ENCODE peak calls at places on chromosomes 13 and 19, in ten cellular contexts. One of them, this sample, is unnamed.

GRCh38 chr19:50932690-50933083 is 20.2 kb downstream of the KLK5 start:
- DNase-seq in epithelial cell of esophagus: no peak
- DNase-seq in cardiac muscle cell: no peak
- DNase-seq in PC-9: peak; percentile 46
- DNase-seq in heart right ventricle: no peak
- DNase-seq in CD8-positive, alpha-beta T cell: no peak
- DNase-seq in thoracic aorta: no peak
- DNase-seq in lower leg skin: no peak
- DNase-seq in left ventricle myocardium inferior: no peak
- DNase-seq in lower lobe of right lung: no peak
- DNase-seq in this sample: no peak

GRCh38 chr13:23674795-23675640 is 104.8 kb downstream of the TNFRSF19 start:
- DNase-seq in epithelial cell of esophagus: peak; percentile 96
- DNase-seq in cardiac muscle cell: peak; percentile 60
- DNase-seq in PC-9: peak; percentile 64
- DNase-seq in heart right ventricle: no peak
- DNase-seq in CD8-positive, alpha-beta T cell: no peak
- DNase-seq in thoracic aorta: no peak
- DNase-seq in lower leg skin: no peak
- DNase-seq in left ventricle myocardium inferior: no peak
- DNase-seq in lower lobe of right lung: no peak
- DNase-seq in this sample: peak; percentile 89

GRCh38 chr13:94061316-94061715 is 418.2 kb downstream of the DCT start:
- DNase-seq in epithelial cell of esophagus: peak; percentile 28
- DNase-seq in cardiac muscle cell: no peak
- DNase-seq in PC-9: no peak
- DNase-seq in heart right ventricle: no peak
- DNase-seq in CD8-positive, alpha-beta T cell: no peak
- DNase-seq in thoracic aorta: no peak
- DNase-seq in lower leg skin: no peak
- DNase-seq in left ventricle myocardium inferior: no peak
- DNase-seq in lower lobe of right lung: no peak
- DNase-seq in this sample: peak; percentile 50

GRCh38 chr13:99277629-99278028 is 19.4 kb upstream of the GPR18 start:
- DNase-seq in epithelial cell of esophagus: peak; percentile 42
- DNase-seq in cardiac muscle cell: no peak
- DNase-seq in PC-9: no peak
- DNase-seq in heart right ventricle: no peak
- DNase-seq in CD8-positive, alpha-beta T cell: no peak
- DNase-seq in thoracic aorta: no peak
- DNase-seq in lower leg skin: no peak
- DNase-seq in left ventricle myocardium inferior: no peak
- DNase-seq in lower lobe of right lung: peak; percentile 66
- DNase-seq in this sample: no peak

GRCh38 chr13:98411617-98412310 is 165.1 kb downstream of the STK24 start:
- DNase-seq in epithelial cell of esophagus: no peak
- DNase-seq in cardiac muscle cell: peak; percentile 7
- DNase-seq in PC-9: no peak
- DNase-seq in heart right ventricle: no peak
- DNase-seq in CD8-positive, alpha-beta T cell: no peak
- DNase-seq in thoracic aorta: no peak
- DNase-seq in lower leg skin: peak; percentile 50
- DNase-seq in left ventricle myocardium inferior: peak; percentile 41
- DNase-seq in lower lobe of right lung: peak; percentile 78
- DNase-seq in this sample: no peak

GRCh38 chr13:97749174-97749573 is 204.3 kb upstream of the IPO5 start:
- DNase-seq in epithelial cell of esophagus: peak; percentile 91
- DNase-seq in cardiac muscle cell: peak; percentile 47
- DNase-seq in PC-9: peak; percentile 70
- DNase-seq in heart right ventricle: no peak
- DNase-seq in CD8-positive, alpha-beta T cell: no peak
- DNase-seq in thoracic aorta: no peak
- DNase-seq in lower leg skin: no peak
- DNase-seq in left ventricle myocardium inferior: no peak
- DNase-seq in lower lobe of right lung: no peak
- DNase-seq in this sample: no peak

GRCh38 chr13:41562083-41562482 is 104.7 kb downstream of the RGCC start:
- DNase-seq in epithelial cell of esophagus: peak; percentile 62
- DNase-seq in cardiac muscle cell: peak; percentile 90
- DNase-seq in PC-9: no peak
- DNase-seq in heart right ventricle: peak; percentile 60
- DNase-seq in CD8-positive, alpha-beta T cell: no peak
- DNase-seq in thoracic aorta: no peak
- DNase-seq in lower leg skin: peak; percentile 55
- DNase-seq in left ventricle myocardium inferior: peak; percentile 82
- DNase-seq in lower lobe of right lung: no peak
- DNase-seq in this sample: peak; percentile 96

GRCh38 chr13:27446986-27447583 is 3.3 kb downstream of the MTIF3 start:
- DNase-seq in epithelial cell of esophagus: no peak
- DNase-seq in cardiac muscle cell: no peak
- DNase-seq in PC-9: no peak
- DNase-seq in heart right ventricle: no peak
- DNase-seq in CD8-positive, alpha-beta T cell: no peak
- DNase-seq in thoracic aorta: no peak
- DNase-seq in lower leg skin: no peak
- DNase-seq in left ventricle myocardium inferior: no peak
- DNase-seq in lower lobe of right lung: no peak
- DNase-seq in this sample: no peak

GRCh38 chr19:55082023-55082851 is 6.6 kb downstream of the EPS8L1 start:
- DNase-seq in epithelial cell of esophagus: peak; percentile 38
- DNase-seq in cardiac muscle cell: peak; percentile 54
- DNase-seq in PC-9: peak; percentile 35
- DNase-seq in heart right ventricle: peak; percentile 47
- DNase-seq in CD8-positive, alpha-beta T cell: peak; percentile 20
- DNase-seq in thoracic aorta: no peak
- DNase-seq in lower leg skin: no peak
- DNase-seq in left ventricle myocardium inferior: no peak
- DNase-seq in lower lobe of right lung: no peak
- DNase-seq in this sample: peak; percentile 41

GRCh38 chr19:16795731-16796130 is 33.5 kb upstream of the SIN3B start:
- DNase-seq in epithelial cell of esophagus: no peak
- DNase-seq in cardiac muscle cell: peak; percentile 7
- DNase-seq in PC-9: peak; percentile 34
- DNase-seq in heart right ventricle: no peak
- DNase-seq in CD8-positive, alpha-beta T cell: no peak
- DNase-seq in thoracic aorta: no peak
- DNase-seq in lower leg skin: no peak
- DNase-seq in left ventricle myocardium inferior: no peak
- DNase-seq in lower lobe of right lung: no peak
- DNase-seq in this sample: no peak

GRCh38 chr13:106527806-106528205 is 7.7 kb downstream of the EFNB2 start:
- DNase-seq in epithelial cell of esophagus: no peak
- DNase-seq in cardiac muscle cell: no peak
- DNase-seq in PC-9: no peak
- DNase-seq in heart right ventricle: no peak
- DNase-seq in CD8-positive, alpha-beta T cell: no peak
- DNase-seq in thoracic aorta: no peak
- DNase-seq in lower leg skin: no peak
- DNase-seq in left ventricle myocardium inferior: no peak
- DNase-seq in lower lobe of right lung: no peak
- DNase-seq in this sample: no peak

GRCh38 chr13:100515410-100515800 is 73.2 kb downstream of the GGACT start:
- DNase-seq in epithelial cell of esophagus: no peak
- DNase-seq in cardiac muscle cell: no peak
- DNase-seq in PC-9: no peak
- DNase-seq in heart right ventricle: no peak
- DNase-seq in CD8-positive, alpha-beta T cell: no peak
- DNase-seq in thoracic aorta: no peak
- DNase-seq in lower leg skin: no peak
- DNase-seq in left ventricle myocardium inferior: no peak
- DNase-seq in lower lobe of right lung: no peak
- DNase-seq in this sample: no peak

GRCh38 chr19:38216785-38217746 is 7.0 kb downstream of the DPF1 start:
- DNase-seq in epithelial cell of esophagus: no peak
- DNase-seq in cardiac muscle cell: no peak
- DNase-seq in PC-9: no peak
- DNase-seq in heart right ventricle: no peak
- DNase-seq in CD8-positive, alpha-beta T cell: no peak
- DNase-seq in thoracic aorta: no peak
- DNase-seq in lower leg skin: no peak
- DNase-seq in left ventricle myocardium inferior: no peak
- DNase-seq in lower lobe of right lung: no peak
- DNase-seq in this sample: no peak

GRCh38 chr19:28940751-28941500 is 272.0 kb downstream of the UQCRFS1 start:
- DNase-seq in epithelial cell of esophagus: no peak
- DNase-seq in cardiac muscle cell: peak; percentile 80
- DNase-seq in PC-9: no peak
- DNase-seq in heart right ventricle: no peak
- DNase-seq in CD8-positive, alpha-beta T cell: no peak
- DNase-seq in thoracic aorta: no peak
- DNase-seq in lower leg skin: no peak
- DNase-seq in left ventricle myocardium inferior: no peak
- DNase-seq in lower lobe of right lung: no peak
- DNase-seq in this sample: peak; percentile 2

GRCh38 chr19:55939206-55939605 is 7.1 kb upstream of the NLRP13 start:
- DNase-seq in epithelial cell of esophagus: no peak
- DNase-seq in cardiac muscle cell: no peak
- DNase-seq in PC-9: no peak
- DNase-seq in heart right ventricle: no peak
- DNase-seq in CD8-positive, alpha-beta T cell: no peak
- DNase-seq in thoracic aorta: no peak
- DNase-seq in lower leg skin: no peak
- DNase-seq in left ventricle myocardium inferior: no peak
- DNase-seq in lower lobe of right lung: no peak
- DNase-seq in this sample: no peak

GRCh38 chr13:27403252-27403678 is 21.2 kb upstream of the GTF3A start:
- DNase-seq in epithelial cell of esophagus: peak; percentile 44
- DNase-seq in cardiac muscle cell: peak; percentile 77
- DNase-seq in PC-9: no peak
- DNase-seq in heart right ventricle: no peak
- DNase-seq in CD8-positive, alpha-beta T cell: no peak
- DNase-seq in thoracic aorta: no peak
- DNase-seq in lower leg skin: no peak
- DNase-seq in left ventricle myocardium inferior: no peak
- DNase-seq in lower lobe of right lung: no peak
- DNase-seq in this sample: peak; percentile 50

GRCh38 chr19:13717194-13717643 is 47.1 kb upstream of the MRI1 start:
- DNase-seq in epithelial cell of esophagus: no peak
- DNase-seq in cardiac muscle cell: no peak
- DNase-seq in PC-9: no peak
- DNase-seq in heart right ventricle: no peak
- DNase-seq in CD8-positive, alpha-beta T cell: no peak
- DNase-seq in thoracic aorta: no peak
- DNase-seq in lower leg skin: no peak
- DNase-seq in left ventricle myocardium inferior: no peak
- DNase-seq in lower lobe of right lung: no peak
- DNase-seq in this sample: no peak
- TF ChIP-seq CTCF in epithelial cell of esophagus: no peak
- TF ChIP-seq CTCF in cardiac muscle cell: no peak
- TF ChIP-seq CTCF in PC-9: no peak
- TF ChIP-seq CTCF in heart right ventricle: no peak
- TF ChIP-seq CTCF in CD8-positive, alpha-beta T cell: no peak
- TF ChIP-seq CTCF in thoracic aorta: no peak
- TF ChIP-seq CTCF in lower leg skin: no peak
- TF ChIP-seq CTCF in left ventricle myocardium inferior: no peak
- TF ChIP-seq CTCF in lower lobe of right lung: no peak
- TF ChIP-seq CTCF in this sample: no peak

DNA sequence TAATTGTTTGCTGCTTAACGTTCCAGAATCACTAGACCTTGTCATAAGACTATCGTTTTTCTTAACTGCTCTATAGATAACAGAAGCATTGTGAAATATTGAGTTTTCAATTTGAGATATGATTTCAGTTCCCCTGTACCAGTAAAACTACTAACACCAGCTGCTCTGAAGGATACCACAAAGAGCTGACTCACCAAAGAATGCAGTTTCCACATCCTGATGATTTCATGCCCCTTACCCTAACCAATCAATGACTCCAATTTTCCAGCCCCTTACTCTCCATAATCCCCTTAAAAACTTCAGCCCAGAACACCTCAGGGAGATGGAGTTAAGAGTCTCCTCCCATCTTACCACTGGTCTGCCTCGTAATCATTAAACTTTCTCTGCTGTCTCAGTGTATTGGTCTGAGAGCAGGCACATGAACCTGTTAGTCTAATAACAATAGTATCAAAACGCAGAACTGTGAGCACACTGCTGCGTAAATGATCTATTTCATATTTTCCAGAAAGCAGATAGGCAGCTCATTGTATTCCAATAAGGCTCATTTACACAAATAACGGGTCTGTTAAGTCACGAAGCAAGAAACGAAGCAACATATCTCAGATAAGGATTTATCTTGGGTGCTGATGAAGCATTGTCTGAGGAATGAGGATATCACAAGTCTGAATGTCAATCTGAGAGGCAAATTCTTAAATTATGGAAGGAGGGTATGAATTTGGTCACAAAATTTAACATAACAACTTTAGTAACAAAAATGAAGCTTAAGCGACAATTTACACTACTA is 14.1 kb upstream of the CCNA1 start:
- DNase-seq in epithelial cell of esophagus: peak; percentile 67
- DNase-seq in cardiac muscle cell: peak; percentile 72
- DNase-seq in PC-9: peak; percentile 87
- DNase-seq in heart right ventricle: no peak
- DNase-seq in CD8-positive, alpha-beta T cell: no peak
- DNase-seq in thoracic aorta: no peak
- DNase-seq in lower leg skin: no peak
- DNase-seq in left ventricle myocardium inferior: no peak
- DNase-seq in lower lobe of right lung: no peak
- DNase-seq in this sample: peak; percentile 73
- H3K4me3 ChIP-seq in epithelial cell of esophagus: no peak overlapping the region
- H3K4me3 ChIP-seq in cardiac muscle cell: no peak overlapping the region
- H3K4me3 ChIP-seq in PC-9: peak overlapping the region; percentile 40
- H3K4me3 ChIP-seq in heart right ventricle: no peak overlapping the region
- H3K4me3 ChIP-seq in CD8-positive, alpha-beta T cell: no peak overlapping the region
- H3K4me3 ChIP-seq in thoracic aorta: no peak overlapping the region
- H3K4me3 ChIP-seq in lower leg skin: no peak overlapping the region
- H3K4me3 ChIP-seq in left ventricle myocardium inferior: no peak overlapping the region
- H3K4me3 ChIP-seq in lower lobe of right lung: no peak overlapping the region
- H3K4me3 ChIP-seq in this sample: no peak overlapping the region

DNA sequence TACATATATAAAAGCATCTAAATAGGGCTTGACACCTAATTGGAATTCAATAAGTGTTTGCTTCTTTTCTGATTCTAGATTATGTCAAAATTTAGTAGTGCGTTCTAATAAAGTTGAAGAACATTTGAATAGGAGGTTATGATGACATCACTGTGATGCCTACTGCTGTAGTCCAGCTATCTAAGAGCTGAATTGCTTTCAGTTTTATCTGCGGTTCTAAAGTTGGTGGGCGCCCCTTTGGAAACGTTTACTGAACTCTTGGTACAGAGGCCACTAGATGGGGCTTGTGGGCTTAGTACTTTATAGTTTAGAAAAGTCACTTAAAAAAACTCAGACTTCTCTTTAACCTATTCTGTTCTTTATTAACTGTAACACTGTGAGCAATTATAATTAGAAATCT is 776.9 kb downstream of the GPC5 start:
- DNase-seq in epithelial cell of esophagus: peak; percentile 10
- DNase-seq in cardiac muscle cell: peak; percentile 94
- DNase-seq in PC-9: no peak
- DNase-seq in heart right ventricle: no peak
- DNase-seq in CD8-positive, alpha-beta T cell: no peak
- DNase-seq in thoracic aorta: no peak
- DNase-seq in lower leg skin: no peak
- DNase-seq in left ventricle myocardium inferior: no peak
- DNase-seq in lower lobe of right lung: no peak
- DNase-seq in this sample: peak; percentile 82
- TF ChIP-seq CTCF in epithelial cell of esophagus: peak; percentile 25
- TF ChIP-seq CTCF in cardiac muscle cell: peak; percentile 69
- TF ChIP-seq CTCF in PC-9: no peak
- TF ChIP-seq CTCF in heart right ventricle: no peak
- TF ChIP-seq CTCF in CD8-positive, alpha-beta T cell: no peak
- TF ChIP-seq CTCF in thoracic aorta: peak; percentile 16
- TF ChIP-seq CTCF in lower leg skin: no peak
- TF ChIP-seq CTCF in left ventricle myocardium inferior: peak; percentile 46
- TF ChIP-seq CTCF in lower lobe of right lung: peak; percentile 24
- TF ChIP-seq CTCF in this sample: peak; percentile 64

GRCh38 chr19:18109363-18109730 is 11.8 kb downstream of the MAST3 start:
- DNase-seq in epithelial cell of esophagus: no peak
- DNase-seq in cardiac muscle cell: no peak
- DNase-seq in PC-9: no peak
- DNase-seq in heart right ventricle: no peak
- DNase-seq in CD8-positive, alpha-beta T cell: no peak
- DNase-seq in thoracic aorta: no peak
- DNase-seq in lower leg skin: no peak
- DNase-seq in left ventricle myocardium inferior: no peak
- DNase-seq in lower lobe of right lung: no peak
- DNase-seq in this sample: no peak
- H3K4me3 ChIP-seq in epithelial cell of esophagus: no peak overlapping the region
- H3K4me3 ChIP-seq in cardiac muscle cell: peak overlapping the region; percentile 75
- H3K4me3 ChIP-seq in PC-9: peak overlapping the region; percentile 95
- H3K4me3 ChIP-seq in heart right ventricle: peak overlapping the region; percentile 69
- H3K4me3 ChIP-seq in CD8-positive, alpha-beta T cell: peak overlapping the region; percentile 74
- H3K4me3 ChIP-seq in thoracic aorta: peak overlapping the region; percentile 91
- H3K4me3 ChIP-seq in lower leg skin: no peak overlapping the region
- H3K4me3 ChIP-seq in left ventricle myocardium inferior: peak overlapping the region; percentile 79
- H3K4me3 ChIP-seq in lower lobe of right lung: peak overlapping the region; percentile 71
- H3K4me3 ChIP-seq in this sample: peak overlapping the region; percentile 57

This sample was measured in astrocyte of the spinal cord.